ENCODE peak calls at places on chromosome 16, in five cellular contexts. B is Peyer's patch; Y is posterior cingulate gyrus; W is stimulated activated CD8-positive, alpha-beta memory T cell treated with anti-CD3 and anti-CD28 coated beads, Interleukin-2, amount 100 ng/mL, for 1 hour; P is COR-L47. T is an unnamed sample.

GRCh38 chr16:50354629-50355456 is 13.9 kb downstream of the BRD7 start:
- DNase-seq in B (no peak), Y (no peak), W (no peak), P (no peak), T (no peak)

GRCh38 chr16:2482181-2483107 is 7.5 kb downstream of the TBC1D24 start:
- DNase-seq in B (no peak), Y (peak; percentile 94), W (no peak), P (peak; percentile 33), T (peak; percentile 68)

GRCh38 chr16:14181371-14182050 is 110.4 kb downstream of the MRTFB start:
- DNase-seq in B (no peak), Y (no peak), W (no peak), P (no peak), T (no peak)

GRCh38 chr16:1870365-1871082 is 1.4 kb downstream of the MEIOB start:
- DNase-seq in B (no peak), Y (no peak), W (no peak), P (no peak), T (no peak)

GRCh38 chr16:920722-921121 is 50.1 kb downstream of the LMF1 start:
- DNase-seq in B (no peak), Y (peak; percentile 84), W (no peak), P (no peak), T (no peak)

GRCh38 chr16:47916266-47916665 is 239.5 kb downstream of the ABCC12 start:
- DNase-seq in B (no peak), Y (no peak), W (no peak), P (no peak), T (no peak)

GRCh38 chr16:57720142-57720575 is 15.4 kb upstream of the KATNB1 start:
- DNase-seq in B (peak; percentile 64), Y (no peak), W (no peak), P (peak; percentile 17), T (no peak)

GRCh38 chr16:28846933-28847273 is 755 bp upstream of the TUFM start:
- DNase-seq in B (no peak), Y (peak; percentile 74), W (no peak), P (no peak), T (no peak)

GRCh38 chr16:6558133-6558532 is 774.5 kb upstream of the RBFOX1 start:
- DNase-seq in B (no peak), Y (no peak), W (no peak), P (no peak), T (no peak)